ENCODE peak calls at places on chromosomes 5 and 9, in nine cellular contexts. T is AG04450, A is HCT116, K is PC-9, O is heart right ventricle, R is lower lobe of right lung, V is pancreas, M is astrocyte, E is coronary artery. F is an unnamed sample.

GRCh38 chr5:132456553-132457361 is 33.8 kb downstream of the IRF1 start:
- DNase-seq in O (peak; percentile 48), E (no peak), M (peak; percentile 62), A (no peak), R (peak; percentile 84), K (no peak), V (no peak), T (no peak), F (peak; percentile 78)

GRCh38 chr9:16626577-16627130 is 243.8 kb downstream of the BNC2 start:
- DNase-seq in O (peak; percentile 11), K (peak; percentile 75), R (no peak), M (peak; percentile 92), E (no peak), V (no peak), T (peak; percentile 45), A (no peak), F (no peak)

GRCh38 chr9:117704024-117704575 is at the start of gene TLR4:
- DNase-seq in R (peak; percentile 74), T (no peak), V (no peak), A (no peak), M (peak; percentile 86), O (peak; percentile 78), E (peak; percentile 77), K (peak; percentile 77), F (peak; percentile 71)

GRCh38 chr9:124008855-124009834 is 2.4 kb upstream of the LHX2 start:
- DNase-seq in O (no peak), T (no peak), V (peak; percentile 57), A (no peak), E (no peak), K (no peak), M (no peak), R (no peak), F (no peak)

GRCh38 chr5:122721127-122721526 is 53.8 kb upstream of the SNX2 start:
- DNase-seq in V (no peak), O (no peak), K (no peak), R (no peak), A (no peak), T (no peak), E (no peak), M (no peak), F (no peak)

GRCh38 chr9:69028754-69029153 is 6.8 kb upstream of the FXN start:
- DNase-seq in A (no peak), T (no peak), K (no peak), R (no peak), V (no peak), M (no peak), E (no peak), O (no peak), F (no peak)

GRCh38 chr9:33489070-33489469 is 15.3 kb upstream of the NOL6 start:
- DNase-seq in O (no peak), R (no peak), E (no peak), V (no peak), A (no peak), M (peak; percentile 77), K (no peak), T (no peak), F (no peak)

GRCh38 chr5:143775258-143775657 is 36.7 kb upstream of the HMHB1 start:
- DNase-seq in O (no peak), V (no peak), A (no peak), R (no peak), E (no peak), K (no peak), M (peak; percentile 63), T (no peak), F (no peak)

GRCh38 chr5:79191457-79191856 is 44.5 kb upstream of the JMY start:
- DNase-seq in O (no peak), M (no peak), V (no peak), E (no peak), R (no peak), A (no peak), K (no peak), T (no peak), F (no peak)

GRCh38 chr5:68277427-68277826 is 61.9 kb downstream of the PIK3R1 start:
- DNase-seq in M (peak; percentile 92), O (no peak), T (no peak), K (peak; percentile 77), R (no peak), A (no peak), V (no peak), E (no peak), F (no peak)

GRCh38 chr5:99179206-99179605 is 250.4 kb upstream of the CHD1 start:
- DNase-seq in M (no peak), A (no peak), E (no peak), V (no peak), O (no peak), K (no peak), R (no peak), T (no peak), F (no peak)

GRCh38 chr5:157252741-157253465 is 13.0 kb upstream of the CYFIP2 start:
- DNase-seq in A (no peak), V (no peak), O (no peak), K (no peak), E (no peak), R (no peak), M (peak; percentile 8), T (no peak), F (no peak)

GRCh38 chr5:40679071-40679997 is at the start of gene PTGER4:
- DNase-seq in M (peak; percentile 70), K (peak; percentile 97), V (peak; percentile 95), E (peak; percentile 95), R (peak; percentile 93), T (peak; percentile 65), O (peak; percentile 93), A (peak; percentile 88), F (peak; percentile 97)

GRCh38 chr5:145697251-145698016 is 137.7 kb downstream of the PRELID2 start:
- DNase-seq in A (peak; percentile 40), O (no peak), R (no peak), T (peak; percentile 1), V (no peak), M (peak; percentile 18), E (no peak), K (no peak), F (peak; percentile 22)

GRCh38 chr9:29211681-29212589 is 1638.7 kb upstream of the C9orf72 start:
- DNase-seq in O (no peak), R (peak; percentile 50), A (no peak), T (no peak), V (peak; percentile 82), E (no peak), M (no peak), K (no peak), F (peak; percentile 22)

GRCh38 chr9:29212590-29213373 is 1639.5 kb upstream of the C9orf72 start:
- DNase-seq in M (no peak), K (no peak), E (no peak), R (no peak), V (peak; percentile 60), A (no peak), T (no peak), O (no peak), F (no peak)

GRCh38 chr9:29214702-29215248 is 1641.5 kb upstream of the C9orf72 start:
- DNase-seq in E (no peak), V (peak; percentile 25), M (no peak), O (no peak), T (no peak), A (no peak), R (no peak), K (no peak), F (no peak)

GRCh38 chr9:29213374-29214161 is 1640.3 kb upstream of the C9orf72 start:
- DNase-seq in A (no peak), R (no peak), M (no peak), V (peak; percentile 64), E (no peak), T (no peak), O (no peak), K (no peak), F (no peak)

DNA sequence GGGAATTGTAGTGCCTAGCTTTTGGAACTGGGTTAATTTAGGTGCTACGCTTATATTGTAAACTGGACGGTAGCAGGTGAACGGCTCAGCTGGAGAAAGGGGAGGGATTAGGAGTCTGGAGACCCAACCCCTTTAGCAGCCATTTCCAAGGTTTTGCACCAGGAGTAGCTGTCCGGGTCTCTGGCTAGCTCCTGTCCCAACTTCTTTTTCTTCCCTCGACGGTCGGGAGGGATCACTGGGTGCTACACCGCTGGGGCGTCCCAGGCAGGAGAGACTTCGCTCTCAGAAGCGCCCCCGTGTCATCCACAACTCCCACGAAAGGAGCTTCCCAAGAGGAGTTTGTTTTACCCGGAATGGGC is 1640.9 kb upstream of the C9orf72 start:
- DNase-seq in K (no peak), R (no peak), M (no peak), T (no peak), A (no peak), V (peak; percentile 31), O (no peak), E (no peak), F (no peak)
- TF ChIP-seq CTCF in K (no peak), R (no peak), M (no peak), T (no peak), A (no peak), V (no peak), O (no peak), E (no peak), F (no peak)

GRCh38 chr9:131875828-131876485 is 136.1 kb upstream of the RAPGEF1 start:
- DNase-seq in O (no peak), A (no peak), V (no peak), E (no peak), K (no peak), M (peak; percentile 29), T (no peak), R (no peak), F (no peak)
- H3K27ac ChIP-seq in O (no peak overlapping the region), A (no peak overlapping the region), V (no peak overlapping the region), E (no peak overlapping the region), K (no peak overlapping the region), M (no peak overlapping the region), T (no peak overlapping the region), R (no peak overlapping the region), F (no peak overlapping the region)

GRCh38 chr9:101388507-101388993 is 3.7 kb upstream of the BAAT start:
- DNase-seq in T (no peak), M (no peak), V (no peak), O (no peak), R (no peak), E (no peak), A (no peak), K (no peak), F (no peak)
- TF ChIP-seq CTCF in T (peak; percentile 48), M (peak; percentile 38), V (no peak), O (no peak), R (no peak), E (no peak), A (peak; percentile 11), K (no peak), F (no peak)

DNA sequence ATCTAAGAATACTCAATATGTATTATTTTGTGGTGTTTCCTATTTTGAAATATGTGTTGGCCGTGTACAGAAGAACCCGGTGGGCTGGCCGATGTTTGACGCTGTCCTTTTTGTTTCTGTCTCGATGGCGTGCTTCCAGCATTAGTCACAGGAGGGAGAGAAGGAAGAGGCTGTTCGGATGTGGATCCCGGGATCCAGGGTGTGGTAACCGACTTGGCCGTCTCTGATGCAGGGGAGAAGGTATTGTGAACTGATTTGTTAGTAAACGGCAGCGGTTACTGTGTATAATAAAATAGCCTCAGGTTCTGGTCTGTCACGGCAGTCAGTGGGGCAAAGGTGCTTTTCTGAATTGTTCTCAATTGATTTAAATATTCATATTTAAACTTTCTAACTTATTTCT is 275.0 kb downstream of the ARHGEF28 start:
- DNase-seq in M (peak; percentile 79), V (no peak), O (peak; percentile 53), K (peak; percentile 88), R (no peak), E (no peak), A (peak; percentile 44), T (peak; percentile 50), F (peak; percentile 50)
- H3K27ac ChIP-seq in M (peak overlapping the region; percentile 19), V (no peak overlapping the region), O (peak overlapping the region; percentile 59), K (peak overlapping the region; percentile 89), R (no peak overlapping the region), E (no peak overlapping the region), A (no peak overlapping the region), T (no peak overlapping the region), F (peak overlapping the region; percentile 41)